ENCODE peak calls at places on chromosomes 12 and 14, in ten cellular contexts. W is IMR-90, Z is suprapubic skin, G is prostate gland, Q is stomach, M is A549, X is esophagus squamous epithelium, T is adrenal gland, J is upper lobe of left lung, S is heart left ventricle. Y is an unnamed sample.
A peak's percentile ranks its signal among the peaks of the same experiment; 100 is the strongest.

GRCh38 chr14:49954171-49954631 is 61.3 kb downstream of the ARF6 start:
- DNase-seq in M (peak; percentile 40), X (no peak), T (no peak), Z (no peak), Q (no peak), S (no peak), J (no peak), G (no peak), W (peak; percentile 71), Y (no peak)

GRCh38 chr12:109777544-109777943 is 55.7 kb downstream of the TRPV4 start:
- DNase-seq in M (peak; percentile 66), S (no peak), G (no peak), Z (no peak), T (no peak), W (peak; percentile 10), J (no peak), Q (no peak), X (no peak), Y (no peak)

GRCh38 chr14:35046751-35047536 is 872 bp downstream of the FAM177A1 start:
- DNase-seq in J (no peak), T (no peak), S (no peak), Q (peak; percentile 58), G (peak; percentile 51), W (peak; percentile 4), M (peak; percentile 64), X (peak; percentile 26), Z (peak; percentile 84), Y (no peak)

GRCh38 chr12:82019533-82019932 is 260.4 kb upstream of the PPFIA2 start:
- DNase-seq in M (peak; percentile 2), X (no peak), W (no peak), Q (no peak), G (no peak), S (no peak), J (no peak), Z (no peak), T (no peak), Y (no peak)

GRCh38 chr12:53389702-53390101 is 9.7 kb downstream of the SP1 start:
- DNase-seq in X (no peak), S (no peak), W (no peak), T (no peak), M (no peak), Q (no peak), G (no peak), J (no peak), Z (no peak), Y (peak; percentile 51)

GRCh38 chr14:65222434-65222833 is 120.1 kb upstream of the MAX start:
- DNase-seq in W (peak; percentile 66), T (peak; percentile 27), M (peak; percentile 53), G (peak; percentile 15), J (no peak), X (no peak), Z (peak; percentile 61), Q (peak; percentile 54), S (peak; percentile 32), Y (no peak)

GRCh38 chr12:60279224-60279623 is 683.4 kb downstream of the SLC16A7 start:
- DNase-seq in M (no peak), J (no peak), S (no peak), G (no peak), Q (no peak), Z (no peak), T (no peak), W (peak; percentile 84), X (no peak), Y (no peak)

GRCh38 chr12:132174703-132175490 is 30.6 kb downstream of the NOC4L start:
- DNase-seq in Q (peak; percentile 54), G (no peak), S (no peak), J (peak; percentile 76), Z (no peak), W (no peak), M (no peak), T (no peak), X (no peak), Y (no peak)

GRCh38 chr14:79638647-79639266 is 572.5 kb downstream of the DIO2 start:
- DNase-seq in X (no peak), J (no peak), S (no peak), Q (no peak), M (no peak), G (no peak), W (no peak), T (no peak), Z (no peak), Y (no peak)

GRCh38 chr12:101697197-101697929 is at the start of gene CHPT1:
- DNase-seq in G (peak; percentile 57), Q (peak; percentile 82), X (no peak), Z (peak; percentile 81), M (peak; percentile 58), W (peak; percentile 38), T (peak; percentile 77), J (peak; percentile 93), S (peak; percentile 81), Y (peak; percentile 59)

GRCh38 chr12:16581416-16581815 is 24.5 kb downstream of the LMO3 start:
- DNase-seq in G (no peak), M (no peak), W (peak; percentile 46), Z (no peak), X (no peak), T (no peak), S (no peak), Q (no peak), J (no peak), Y (no peak)

GRCh38 chr14:103522028-103522581 is 525 bp downstream of the CKB start:
- DNase-seq in W (no peak), S (no peak), X (no peak), G (no peak), T (no peak), Q (no peak), Z (peak; percentile 76), M (no peak), J (peak; percentile 89), Y (peak; percentile 56)

GRCh38 chr12:50564240-50564947 is 59.6 kb downstream of the DIP2B start:
- DNase-seq in Q (no peak), J (no peak), G (no peak), S (no peak), X (no peak), T (no peak), Z (no peak), M (no peak), W (no peak), Y (no peak)

GRCh38 chr12:16880864-16881285 is 274.9 kb upstream of the LMO3 start:
- DNase-seq in J (no peak), Q (peak; percentile 33), T (no peak), Z (no peak), S (no peak), G (no peak), X (no peak), W (no peak), M (peak; percentile 12), Y (no peak)

GRCh38 chr12:52038447-52038846 is 12.8 kb upstream of the NR4A1 start:
- DNase-seq in G (no peak), W (peak; percentile 48), T (no peak), M (no peak), S (no peak), X (no peak), J (no peak), Z (no peak), Q (no peak), Y (no peak)
- H3K27ac ChIP-seq in G (peak overlapping the region; percentile 97), W (no peak overlapping the region), T (peak overlapping the region; percentile 94), M (no peak overlapping the region), S (peak overlapping the region; percentile 95), X (no peak overlapping the region), J (peak overlapping the region; percentile 90), Z (no peak overlapping the region), Q (peak overlapping the region; percentile 21), Y (peak overlapping the region; percentile 90)

GRCh38 chr14:104927901-104928300 is 3.2 kb downstream of the PLD4 start:
- DNase-seq in Q (no peak), J (no peak), W (no peak), G (no peak), Z (no peak), T (no peak), X (no peak), M (no peak), S (no peak), Y (no peak)
- TF ChIP-seq POLR2A in Q (no peak), J (no peak), W (no peak), G (no peak), Z (no peak), T (no peak), X (no peak), M (no peak), S (no peak), Y (no peak)

GRCh38 chr14:92649934-92650545 is 98.4 kb downstream of the LGMN start:
- DNase-seq in Q (peak; percentile 57), G (peak; percentile 77), J (no peak), T (no peak), S (no peak), W (peak; percentile 92), Z (peak; percentile 88), X (peak; percentile 27), M (no peak), Y (peak; percentile 88)

GRCh38 chr14:92645841-92646478 is 102.5 kb downstream of the LGMN start:
- DNase-seq in M (no peak), T (no peak), Q (no peak), Z (no peak), X (no peak), J (no peak), S (no peak), G (no peak), W (peak; percentile 92), Y (no peak)

GRCh38 chr14:92646952-92647461 is 101.4 kb downstream of the LGMN start:
- DNase-seq in J (no peak), M (peak; percentile 16), T (no peak), X (no peak), S (no peak), G (peak; percentile 52), Q (no peak), W (peak; percentile 94), Z (no peak), Y (peak; percentile 89)

GRCh38 chr14:92649066-92649465 is 99.4 kb downstream of the LGMN start:
- DNase-seq in M (no peak), J (no peak), S (no peak), G (no peak), X (no peak), W (no peak), Q (no peak), T (no peak), Z (no peak), Y (no peak)

DNA sequence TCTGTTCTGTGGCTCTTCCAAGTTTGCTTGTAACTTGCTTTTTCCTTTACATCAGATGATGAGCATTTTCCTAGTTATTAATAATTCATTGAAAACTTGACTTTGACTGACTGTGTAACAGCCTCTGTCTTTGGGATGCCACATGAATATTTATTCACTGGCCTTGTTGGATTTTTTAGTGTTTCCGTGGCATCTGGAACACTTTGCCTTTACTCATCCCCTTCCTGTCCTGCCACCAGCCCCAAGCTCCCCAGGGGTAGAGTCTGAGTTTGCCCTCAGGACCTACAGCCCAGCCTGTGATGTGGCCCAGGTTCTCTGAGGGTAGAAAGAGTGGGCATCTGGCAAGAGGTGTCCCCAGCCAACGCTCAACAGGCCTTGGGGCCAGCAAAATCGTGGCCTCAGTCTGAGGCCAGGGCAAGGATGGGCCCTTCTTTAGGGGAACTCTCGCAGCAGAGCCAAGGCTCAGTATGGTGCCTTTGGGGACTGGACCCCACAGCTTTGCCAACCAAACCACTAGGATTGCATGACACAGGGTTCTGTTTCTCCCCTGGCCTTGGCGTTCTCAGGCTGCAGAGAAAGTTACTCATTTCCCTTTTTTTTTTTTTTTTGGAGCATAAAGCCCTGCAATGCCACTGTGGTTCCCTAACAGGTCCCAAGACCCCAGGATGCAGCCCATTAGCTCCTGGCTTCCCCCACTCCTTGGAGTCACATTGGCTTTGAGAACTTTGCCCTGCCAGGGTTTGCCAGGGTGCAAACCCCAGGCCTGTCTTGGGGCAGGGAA is 100.7 kb downstream of the LGMN start:
- DNase-seq in Q (no peak), W (peak; percentile 59), G (no peak), Z (no peak), S (no peak), T (no peak), X (no peak), M (no peak), J (no peak), Y (no peak)
- H3K4me1 ChIP-seq in Q (peaks cover 12% of the 10 kb centered on the region), W (peaks cover 50% of the 10 kb centered on the region), G (peaks cover 15% of the 10 kb centered on the region), Z (peaks cover 35% of the 10 kb centered on the region), S (peaks cover 10% of the 10 kb centered on the region), T (no peaks in the 10 kb centered on the region), X (peaks cover 7% of the 10 kb centered on the region), M (no peaks in the 10 kb centered on the region), J (peaks cover 53% of the 10 kb centered on the region), Y (peaks cover 31% of the 10 kb centered on the region)

GRCh38 chr12:99916555-99916954 is 68.2 kb downstream of the ANKS1B start:
- DNase-seq in S (no peak), J (no peak), T (no peak), W (no peak), M (peak; percentile 31), Z (no peak), Q (no peak), G (no peak), X (no peak), Y (no peak)
- H3K27ac ChIP-seq in S (no peak overlapping the region), J (no peak overlapping the region), T (no peak overlapping the region), W (no peak overlapping the region), M (peak overlapping the region; percentile 59), Z (no peak overlapping the region), Q (no peak overlapping the region), G (no peak overlapping the region), X (no peak overlapping the region), Y (no peak overlapping the region)